ENCODE peak calls at places on chromosome 2, in nine cellular contexts. H, C, Z, V, I, T, N, J and A are unnamed samples.

GRCh38 chr2:223459328-223459939 is 142.7 kb downstream of the SCG2 start:
- DNase-seq in Z (peak), I (no peak), H (peak), C (no peak), N (no peak), T (no peak), V (peak), J (no peak), A (no peak)

GRCh38 chr2:76861708-76862107 is 660.5 kb downstream of the LRRTM4 start:
- DNase-seq in I (no peak), T (no peak), N (no peak), Z (no peak), J (no peak), V (no peak), H (no peak), C (no peak), A (no peak)

GRCh38 chr2:69046221-69046662 is 33.3 kb downstream of the ANTXR1 start:
- DNase-seq in Z (peak), N (no peak), C (no peak), T (no peak), H (peak), J (no peak), I (no peak), V (no peak), A (no peak)

GRCh38 chr2:70596293-70596692 is 42.7 kb upstream of the TGFA start:
- DNase-seq in J (no peak), H (peak), Z (peak), N (no peak), I (no peak), C (no peak), T (no peak), V (no peak), A (no peak)

GRCh38 chr2:238895901-238896600 is 48.2 kb downstream of the TWIST2 start:
- DNase-seq in C (no peak), N (peak), I (peak), J (no peak), V (no peak), H (no peak), T (no peak), Z (peak), A (no peak)

GRCh38 chr2:86750240-86750839 is 30.2 kb downstream of the RMND5A start:
- DNase-seq in Z (no peak), H (no peak), T (no peak), J (no peak), C (no peak), N (no peak), I (no peak), V (no peak), A (no peak)

GRCh38 chr2:25808006-25808383 is 70.3 kb downstream of the ASXL2 start:
- DNase-seq in J (no peak), C (no peak), N (no peak), I (no peak), Z (peak), T (no peak), V (no peak), H (peak), A (no peak)

GRCh38 chr2:216108310-216108966 is 710 bp upstream of the XRCC5 start:
- DNase-seq in N (no peak), T (no peak), H (peak), I (no peak), Z (no peak), C (no peak), J (no peak), V (peak), A (no peak)

GRCh38 chr2:96760986-96761832 is 507 bp downstream of the CNNM4 start:
- DNase-seq in C (no peak), J (no peak), H (no peak), Z (no peak), V (no peak), N (no peak), I (peak), T (peak), A (no peak)

DNA sequence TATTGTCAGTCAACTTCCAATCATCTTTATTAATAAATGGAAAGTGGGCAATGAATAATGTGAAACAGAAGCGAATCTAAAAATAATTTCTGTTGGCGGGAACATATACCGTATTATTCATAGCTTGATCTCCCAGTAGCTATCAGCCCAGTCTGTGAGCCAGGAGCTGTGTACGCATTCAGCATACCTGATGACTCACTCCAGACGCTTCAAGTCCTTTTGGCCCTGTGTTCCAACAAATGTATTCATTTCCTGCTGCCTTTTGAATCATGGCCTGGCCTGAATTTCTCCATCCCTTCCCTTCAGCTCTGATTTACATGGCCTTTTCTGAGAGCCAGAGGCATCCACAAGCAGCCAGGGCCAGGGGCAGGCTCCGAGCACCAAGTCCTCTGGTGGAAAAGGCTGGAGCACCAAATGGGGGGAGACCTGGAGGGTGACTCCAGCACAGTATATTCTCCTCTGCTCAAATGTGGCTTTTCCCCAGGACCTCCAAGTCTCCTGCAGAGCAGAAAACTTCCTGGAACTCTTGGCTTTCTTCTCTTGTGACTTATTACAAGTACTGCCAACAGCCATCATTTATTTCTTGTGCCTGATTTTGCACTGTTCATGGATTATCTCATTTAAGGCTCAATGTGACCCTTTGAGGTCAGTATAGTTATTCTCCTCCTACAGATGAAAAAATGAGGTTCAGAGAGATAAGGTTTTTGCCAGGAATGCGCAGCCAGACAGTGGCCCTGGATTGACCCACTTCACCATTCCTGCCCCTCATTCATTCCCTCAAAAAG is 108.7 kb downstream of the EN1 start:
- DNase-seq in H (peak), I (no peak), N (no peak), J (no peak), C (no peak), V (no peak), T (no peak), Z (peak), A (no peak)
- H3K27ac ChIP-seq in H (peak), I (peak), N (no peak), J (no peak), C (no peak), V (no peak), T (no peak), Z (peak), A (no peak)

GRCh38 chr2:204541637-204542036 is 3.6 kb upstream of the PARD3B start:
- DNase-seq in N (no peak), V (no peak), I (no peak), H (no peak), J (no peak), C (no peak), T (no peak), Z (no peak), A (no peak)

GRCh38 chr2:204542967-204543608 is 2.2 kb upstream of the PARD3B start:
- DNase-seq in I (no peak), N (no peak), J (no peak), H (no peak), C (no peak), V (no peak), Z (no peak), T (no peak), A (no peak)

GRCh38 chr2:204550738-204551137 is 5.5 kb downstream of the PARD3B start:
- DNase-seq in Z (peak), T (no peak), J (no peak), N (no peak), I (no peak), H (peak), V (no peak), C (no peak), A (no peak)

GRCh38 chr2:204544961-204545860 is at the start of gene PARD3B:
- DNase-seq in Z (peak), I (peak), N (peak), V (peak), J (no peak), C (no peak), T (peak), H (peak), A (no peak)

DNA sequence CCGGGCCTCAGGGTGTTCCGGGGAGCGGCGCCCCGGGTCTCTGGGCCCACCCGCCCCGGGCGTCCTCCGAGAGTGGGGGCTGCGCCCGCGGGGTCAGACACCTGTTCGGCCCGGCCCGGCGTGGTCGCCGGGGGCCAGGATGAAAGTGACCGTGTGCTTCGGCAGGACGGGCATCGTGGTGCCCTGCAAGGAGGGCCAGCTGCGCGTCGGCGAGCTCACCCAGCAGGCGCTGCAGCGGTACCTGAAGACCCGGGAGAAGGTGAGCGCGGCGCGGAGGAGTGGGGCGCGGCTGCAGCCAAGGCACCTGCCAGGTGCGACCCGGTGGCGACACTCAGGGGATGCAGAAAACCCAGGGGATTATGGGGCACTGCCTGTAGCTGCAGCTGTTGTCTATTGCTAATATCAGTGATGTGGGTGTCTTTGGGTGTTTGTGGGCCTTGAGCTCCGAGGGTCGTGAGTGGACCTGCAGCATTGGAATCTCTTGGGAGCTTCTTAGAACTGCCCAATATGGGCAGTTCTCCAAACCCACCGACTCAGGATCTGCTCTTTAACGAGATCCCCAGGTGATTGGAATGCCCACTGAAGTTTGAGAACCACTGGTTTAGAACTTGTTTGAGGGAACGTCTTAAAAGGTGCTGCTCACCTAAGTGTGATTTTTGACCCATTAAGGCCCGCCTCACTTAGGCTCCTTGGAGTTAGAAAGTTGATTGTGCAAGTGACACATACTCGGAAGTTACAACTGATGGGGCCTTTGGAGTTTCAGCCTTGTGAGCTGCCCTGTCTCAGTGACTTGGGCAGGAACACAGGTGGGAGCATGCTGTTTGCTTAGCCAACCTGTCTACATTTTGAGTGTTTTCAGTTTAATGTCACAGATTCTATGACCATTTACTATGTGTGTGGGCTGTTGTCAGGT is 842 bp downstream of the PARD3B start:
- DNase-seq in T (peak), H (peak), I (peak), J (no peak), Z (no peak), V (no peak), C (no peak), N (no peak), A (no peak)
- H3K27ac ChIP-seq in T (peak), H (no peak), I (peak), J (no peak), Z (peak), V (peak), C (no peak), N (peak), A (peak)

GRCh38 chr2:121564905-121565304 is 34.2 kb downstream of the RNU4ATAC start:
- DNase-seq in I (no peak), C (no peak), T (no peak), V (no peak), Z (peak), H (no peak), N (no peak), J (no peak), A (no peak)

GRCh38 chr2:121565389-121566250 is 34.9 kb downstream of the RNU4ATAC start:
- DNase-seq in T (no peak), N (peak), V (no peak), H (no peak), I (no peak), Z (no peak), C (no peak), J (no peak), A (no peak)

GRCh38 chr2:121558329-121558728 is 27.6 kb downstream of the RNU4ATAC start:
- DNase-seq in I (no peak), C (no peak), T (no peak), Z (no peak), H (no peak), N (no peak), V (no peak), J (no peak), A (no peak)

GRCh38 chr2:121561617-121562268 is 31.1 kb downstream of the RNU4ATAC start:
- DNase-seq in I (no peak), V (no peak), T (no peak), C (no peak), Z (peak), H (peak), J (no peak), N (no peak), A (no peak)

DNA sequence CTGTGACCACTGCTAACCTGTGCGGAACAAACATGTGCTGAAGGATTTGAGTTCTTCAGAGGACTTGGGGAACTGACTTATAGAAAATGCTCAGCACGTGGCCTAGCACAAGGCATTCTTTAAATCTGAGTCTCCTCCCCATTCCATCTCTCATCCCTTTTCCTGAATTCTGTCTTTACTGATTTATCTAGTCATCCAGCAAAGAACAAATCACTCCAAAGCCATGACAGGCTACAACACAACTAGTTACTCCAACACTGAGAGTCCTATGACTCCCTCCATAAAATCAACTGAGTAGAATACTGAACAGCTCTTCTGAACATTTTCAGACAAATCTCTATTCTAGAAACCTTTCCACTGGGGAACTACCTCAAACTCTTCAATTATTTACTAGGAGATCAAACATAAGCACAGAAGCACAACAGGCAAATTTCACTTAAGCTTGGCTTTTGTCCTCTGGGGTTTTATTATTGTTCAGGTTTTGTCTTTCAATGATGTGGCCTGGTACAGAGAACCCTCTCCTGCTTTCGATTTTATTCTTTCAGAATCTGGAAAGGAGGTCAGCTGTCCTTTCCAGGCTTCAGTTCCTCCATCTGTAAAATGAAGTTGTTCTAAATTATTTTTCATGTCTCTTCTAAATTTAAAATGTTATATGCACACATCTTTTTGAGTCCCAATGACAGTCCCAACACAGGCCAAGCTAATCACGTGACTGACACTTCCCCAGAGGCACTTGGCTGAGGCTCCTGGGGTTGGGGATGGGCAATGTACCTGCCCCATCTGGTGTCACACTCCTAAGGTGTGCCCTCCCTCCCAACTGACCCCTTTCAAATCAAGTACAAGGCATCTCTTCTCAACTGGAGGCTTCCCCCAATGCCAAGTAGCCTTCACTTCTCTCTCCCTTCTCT is 31.8 kb downstream of the RNU4ATAC start:
- DNase-seq in V (no peak), J (no peak), C (no peak), H (no peak), N (no peak), Z (no peak), T (no peak), I (no peak), A (no peak)
- H3K27ac ChIP-seq in V (no peak), J (no peak), C (peak), H (peak), N (no peak), Z (no peak), T (no peak), I (peak), A (no peak)

GRCh38 chr2:241156997-241157441 is 6.8 kb downstream of the PPP1R7 start:
- DNase-seq in H (no peak), J (no peak), T (no peak), V (no peak), Z (no peak), I (no peak), C (no peak), N (no peak), A (no peak)

GRCh38 chr2:241159116-241159515 is 8.8 kb downstream of the PPP1R7 start:
- DNase-seq in N (no peak), J (no peak), C (no peak), Z (no peak), V (no peak), I (peak), H (no peak), T (no peak), A (no peak)

GRCh38 chr2:241155936-241156335 is 5.7 kb downstream of the PPP1R7 start:
- DNase-seq in C (no peak), H (no peak), T (no peak), Z (no peak), N (no peak), V (no peak), J (no peak), I (no peak), A (no peak)

GRCh38 chr2:241158546-241158900 is 8.3 kb downstream of the PPP1R7 start:
- DNase-seq in Z (no peak), T (no peak), C (no peak), H (no peak), J (no peak), N (no peak), I (no peak), V (no peak), A (no peak)

GRCh38 chr2:241157841-241158545 is 7.7 kb downstream of the PPP1R7 start:
- DNase-seq in I (no peak), T (no peak), V (no peak), N (no peak), Z (peak), H (no peak), C (no peak), J (no peak), A (no peak)
- H3K27ac ChIP-seq in I (no peak), T (no peak), V (no peak), N (no peak), Z (peak), H (no peak), C (peak), J (no peak), A (no peak)

GRCh38 chr2:234496442-234496834 is 443 bp downstream of the ARL4C start:
- DNase-seq in Z (peak), J (peak), C (no peak), V (no peak), N (no peak), I (no peak), T (no peak), H (peak), A (no peak)

GRCh38 chr2:234496835-234497591 is at the start of gene ARL4C:
- DNase-seq in T (peak), C (no peak), J (peak), V (peak), Z (peak), H (peak), I (peak), N (peak), A (peak)

GRCh38 chr2:234495076-234495800 is 1.6 kb downstream of the ARL4C start:
- DNase-seq in I (no peak), V (no peak), C (no peak), H (no peak), T (no peak), J (peak), Z (peak), N (no peak), A (no peak)

GRCh38 chr2:234495801-234496441 is 960 bp downstream of the ARL4C start:
- DNase-seq in V (peak), N (no peak), I (peak), C (no peak), T (peak), H (no peak), Z (peak), J (no peak), A (no peak)

GRCh38 chr2:234497592-234498023 is 727 bp upstream of the ARL4C start:
- DNase-seq in V (no peak), C (no peak), I (no peak), H (no peak), T (no peak), J (peak), Z (no peak), N (no peak), A (no peak)
- H3K27ac ChIP-seq in V (peak), C (peak), I (no peak), H (no peak), T (peak), J (peak), Z (peak), N (peak), A (no peak)

DNA sequence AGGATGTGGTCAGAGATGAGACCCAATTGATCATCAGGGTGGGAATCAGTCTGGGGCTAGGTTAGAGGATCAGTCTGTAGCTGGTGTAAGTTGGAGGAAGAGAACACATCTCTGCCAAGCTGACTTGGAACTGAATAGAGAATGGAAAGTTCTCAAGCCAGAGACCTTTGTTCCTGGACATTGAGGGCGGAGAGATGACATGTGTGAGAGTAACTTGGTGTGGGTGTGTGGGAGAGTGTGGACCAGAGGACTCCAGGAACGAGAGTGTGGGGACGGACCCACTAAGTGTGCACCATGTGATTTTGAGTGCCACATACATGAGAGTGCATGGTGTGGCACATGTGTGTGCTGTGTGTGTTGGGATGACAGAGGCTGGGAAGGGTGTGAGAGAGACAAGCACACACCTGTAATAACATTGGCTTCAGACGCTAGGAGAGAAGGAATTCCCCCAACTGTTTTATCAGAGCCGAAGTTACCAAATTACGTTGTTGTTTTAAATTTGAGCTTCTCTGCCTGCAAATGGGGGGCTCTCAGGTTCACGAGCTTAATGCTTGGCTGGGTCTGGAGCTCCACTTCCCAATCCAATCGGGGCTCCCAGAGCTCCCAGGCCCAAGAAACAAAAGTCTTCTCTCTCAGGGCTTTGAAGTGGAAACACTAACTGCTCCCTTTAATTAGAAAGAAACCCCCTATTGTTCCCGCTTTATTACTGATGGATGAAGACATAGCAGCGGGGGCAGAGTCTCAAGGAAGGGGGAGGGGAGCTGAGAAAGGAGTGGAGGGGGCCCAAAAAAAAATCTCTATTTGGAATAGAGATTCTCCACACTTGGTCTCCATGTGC is 15.8 kb upstream of the PKDCC start:
- DNase-seq in T (peak), I (no peak), C (no peak), N (no peak), Z (no peak), V (no peak), H (no peak), J (no peak), A (no peak)
- H3K27ac ChIP-seq in T (no peak), I (no peak), C (no peak), N (no peak), Z (no peak), V (no peak), H (no peak), J (no peak), A (no peak)

GRCh38 chr2:152781210-152781609 is 62.8 kb downstream of the ARL6IP6 start:
- DNase-seq in H (no peak), J (no peak), V (no peak), T (no peak), C (no peak), N (no peak), I (no peak), Z (no peak), A (no peak)
- H3K27ac ChIP-seq in H (no peak), J (no peak), V (no peak), T (no peak), C (no peak), N (no peak), I (no peak), Z (no peak), A (no peak)

GRCh38 chr2:28327596-28327962 is 65.1 kb upstream of the FOSL2 start:
- DNase-seq in T (no peak), I (no peak), Z (no peak), N (no peak), C (no peak), H (no peak), V (no peak), J (no peak), A (no peak)
- H3K27ac ChIP-seq in T (no peak), I (no peak), Z (no peak), N (no peak), C (no peak), H (no peak), V (no peak), J (no peak), A (no peak)